ENCODE peak calls at places on chromosomes 2 and 18, in eight cellular contexts. W is stimulated activated CD4-positive, alpha-beta T cell treated with anti-CD3 and anti-CD28 coated beads, Interleukin-1b, Interleukin-23, amount 100 ng/mL, for 24 hours; B is fibroblast of mammary gland; E is activated naive CD4-positive, alpha-beta T cell; D is RCC 7860; A is BJ; U is EH; G is germinal center. F is an unnamed sample.

GRCh38 chr2:21155365-21156136 is 31.8 kb downstream of the TDRD15 start:
- DNase-seq in A (no peak), E (no peak), G (no peak), U (no peak), D (no peak), W (no peak), B (no peak), F (no peak)

GRCh38 chr2:135182190-135182589 is 130.1 kb downstream of the RAB3GAP1 start:
- DNase-seq in W (no peak), A (no peak), U (no peak), G (no peak), B (no peak), D (no peak), E (no peak), F (no peak)

GRCh38 chr2:215432759-215433594 is 2.9 kb downstream of the FN1 start:
- DNase-seq in W (no peak), G (no peak), B (peak; percentile 48), A (no peak), D (no peak), E (no peak), U (no peak), F (no peak)

GRCh38 chr2:222318026-222318711 is 19.4 kb upstream of the PAX3 start:
- DNase-seq in E (no peak), D (peak; percentile 49), A (no peak), G (peak; percentile 66), W (no peak), U (peak; percentile 64), B (peak; percentile 57), F (no peak)

GRCh38 chr2:186347472-186347871 is 138.6 kb upstream of the ZC3H15 start:
- DNase-seq in D (no peak), E (no peak), A (no peak), U (no peak), B (peak; percentile 47), W (no peak), G (no peak), F (no peak)

GRCh38 chr18:10398571-10398970 is 55.9 kb upstream of the APCDD1 start:
- DNase-seq in G (no peak), W (no peak), B (no peak), E (no peak), A (no peak), U (no peak), D (no peak), F (no peak)

GRCh38 chr2:109406301-109406700 is 207.5 kb downstream of the SEPTIN10 start:
- DNase-seq in W (no peak), A (no peak), G (no peak), D (peak; percentile 5), U (no peak), B (no peak), E (no peak), F (no peak)

GRCh38 chr2:239116456-239117246 is 268.8 kb downstream of the TWIST2 start:
- DNase-seq in U (peak; percentile 38), B (peak; percentile 57), W (no peak), A (no peak), G (no peak), E (no peak), D (peak; percentile 39), F (no peak)